ENCODE peak calls at places on chromosomes 2 and 18, in nine cellular contexts. One of them, this sample, is unnamed.

GRCh38 chr2:42722328-42723190 is 41.4 kb downstream of the OXER1 start:
- DNase-seq in RWPE2: no peak
- DNase-seq in K562: no peak
- DNase-seq in dorsolateral prefrontal cortex: no peak
- DNase-seq in bronchial epithelial cell: peak
- DNase-seq in AG04449: peak
- DNase-seq in cardiac fibroblast: peak
- DNase-seq in neural progenitor cell: peak
- DNase-seq in astrocyte of the cerebellum: peak
- DNase-seq in this sample: peak

GRCh38 chr2:98650998-98651397 is 42.6 kb downstream of the UNC50 start:
- DNase-seq in RWPE2: no peak
- DNase-seq in K562: no peak
- DNase-seq in dorsolateral prefrontal cortex: no peak
- DNase-seq in bronchial epithelial cell: no peak
- DNase-seq in AG04449: no peak
- DNase-seq in cardiac fibroblast: no peak
- DNase-seq in neural progenitor cell: no peak
- DNase-seq in astrocyte of the cerebellum: no peak
- DNase-seq in this sample: no peak

GRCh38 chr2:36355157-36355889 is at the start of gene CRIM1:
- DNase-seq in RWPE2: peak
- DNase-seq in K562: peak
- DNase-seq in dorsolateral prefrontal cortex: peak
- DNase-seq in bronchial epithelial cell: peak
- DNase-seq in AG04449: no peak
- DNase-seq in cardiac fibroblast: peak
- DNase-seq in neural progenitor cell: peak
- DNase-seq in astrocyte of the cerebellum: peak
- DNase-seq in this sample: peak

GRCh38 chr2:235591921-235592320 is 98.1 kb downstream of the AGAP1 start:
- DNase-seq in RWPE2: no peak
- DNase-seq in K562: no peak
- DNase-seq in dorsolateral prefrontal cortex: no peak
- DNase-seq in bronchial epithelial cell: peak
- DNase-seq in AG04449: no peak
- DNase-seq in cardiac fibroblast: peak
- DNase-seq in neural progenitor cell: no peak
- DNase-seq in astrocyte of the cerebellum: no peak
- DNase-seq in this sample: no peak

GRCh38 chr2:133421516-133422324 is 146.5 kb downstream of the NCKAP5 start:
- DNase-seq in RWPE2: no peak
- DNase-seq in K562: no peak
- DNase-seq in dorsolateral prefrontal cortex: peak
- DNase-seq in bronchial epithelial cell: peak
- DNase-seq in AG04449: no peak
- DNase-seq in cardiac fibroblast: no peak
- DNase-seq in neural progenitor cell: peak
- DNase-seq in astrocyte of the cerebellum: peak
- DNase-seq in this sample: no peak

GRCh38 chr2:35787302-35788031 is 568.1 kb upstream of the CRIM1 start:
- DNase-seq in RWPE2: no peak
- DNase-seq in K562: no peak
- DNase-seq in dorsolateral prefrontal cortex: no peak
- DNase-seq in bronchial epithelial cell: peak
- DNase-seq in AG04449: no peak
- DNase-seq in cardiac fibroblast: no peak
- DNase-seq in neural progenitor cell: no peak
- DNase-seq in astrocyte of the cerebellum: no peak
- DNase-seq in this sample: no peak

GRCh38 chr2:37415128-37415817 is 70.8 kb downstream of the QPCT start:
- DNase-seq in RWPE2: no peak
- DNase-seq in K562: peak
- DNase-seq in dorsolateral prefrontal cortex: no peak
- DNase-seq in bronchial epithelial cell: peak
- DNase-seq in AG04449: no peak
- DNase-seq in cardiac fibroblast: peak
- DNase-seq in neural progenitor cell: no peak
- DNase-seq in astrocyte of the cerebellum: peak
- DNase-seq in this sample: no peak

GRCh38 chr2:151973901-151974199 is 125.0 kb downstream of the CACNB4 start:
- DNase-seq in RWPE2: no peak
- DNase-seq in K562: no peak
- DNase-seq in dorsolateral prefrontal cortex: peak
- DNase-seq in bronchial epithelial cell: peak
- DNase-seq in AG04449: no peak
- DNase-seq in cardiac fibroblast: peak
- DNase-seq in neural progenitor cell: peak
- DNase-seq in astrocyte of the cerebellum: peak
- DNase-seq in this sample: no peak

GRCh38 chr2:151238527-151239487 is 22.9 kb downstream of the RBM43 start:
- DNase-seq in RWPE2: no peak
- DNase-seq in K562: peak
- DNase-seq in dorsolateral prefrontal cortex: peak
- DNase-seq in bronchial epithelial cell: peak
- DNase-seq in AG04449: peak
- DNase-seq in cardiac fibroblast: peak
- DNase-seq in neural progenitor cell: peak
- DNase-seq in astrocyte of the cerebellum: peak
- DNase-seq in this sample: peak

GRCh38 chr2:237434916-237435315 is 21.0 kb upstream of the COL6A3 start:
- DNase-seq in RWPE2: no peak
- DNase-seq in K562: peak
- DNase-seq in dorsolateral prefrontal cortex: peak
- DNase-seq in bronchial epithelial cell: no peak
- DNase-seq in AG04449: peak
- DNase-seq in cardiac fibroblast: peak
- DNase-seq in neural progenitor cell: no peak
- DNase-seq in astrocyte of the cerebellum: no peak
- DNase-seq in this sample: peak

GRCh38 chr2:105257981-105258380 is 16.4 kb downstream of the GPR45 start:
- DNase-seq in RWPE2: no peak
- DNase-seq in K562: no peak
- DNase-seq in dorsolateral prefrontal cortex: no peak
- DNase-seq in bronchial epithelial cell: peak
- DNase-seq in AG04449: no peak
- DNase-seq in cardiac fibroblast: no peak
- DNase-seq in neural progenitor cell: no peak
- DNase-seq in astrocyte of the cerebellum: no peak
- DNase-seq in this sample: no peak

GRCh38 chr2:203195331-203195730 is 43.5 kb upstream of the CYP20A1 start:
- DNase-seq in RWPE2: no peak
- DNase-seq in K562: no peak
- DNase-seq in dorsolateral prefrontal cortex: no peak
- DNase-seq in bronchial epithelial cell: no peak
- DNase-seq in AG04449: no peak
- DNase-seq in cardiac fibroblast: peak
- DNase-seq in neural progenitor cell: no peak
- DNase-seq in astrocyte of the cerebellum: no peak
- DNase-seq in this sample: no peak

GRCh38 chr2:44850016-44850415 is 91.5 kb upstream of the SIX3 start:
- DNase-seq in RWPE2: no peak
- DNase-seq in K562: no peak
- DNase-seq in dorsolateral prefrontal cortex: no peak
- DNase-seq in bronchial epithelial cell: no peak
- DNase-seq in AG04449: no peak
- DNase-seq in cardiac fibroblast: no peak
- DNase-seq in neural progenitor cell: no peak
- DNase-seq in astrocyte of the cerebellum: no peak
- DNase-seq in this sample: no peak

GRCh38 chr2:241734467-241735208 is at the start of gene D2HGDH:
- DNase-seq in RWPE2: peak
- DNase-seq in K562: peak
- DNase-seq in dorsolateral prefrontal cortex: peak
- DNase-seq in bronchial epithelial cell: peak
- DNase-seq in AG04449: no peak
- DNase-seq in cardiac fibroblast: peak
- DNase-seq in neural progenitor cell: peak
- DNase-seq in astrocyte of the cerebellum: peak
- DNase-seq in this sample: peak

GRCh38 chr2:241733391-241734207 is 831 bp upstream of the D2HGDH start:
- DNase-seq in RWPE2: no peak
- DNase-seq in K562: no peak
- DNase-seq in dorsolateral prefrontal cortex: no peak
- DNase-seq in bronchial epithelial cell: peak
- DNase-seq in AG04449: no peak
- DNase-seq in cardiac fibroblast: no peak
- DNase-seq in neural progenitor cell: no peak
- DNase-seq in astrocyte of the cerebellum: no peak
- DNase-seq in this sample: no peak

GRCh38 chr2:241730679-241731293 is 3.6 kb upstream of the D2HGDH start:
- DNase-seq in RWPE2: no peak
- DNase-seq in K562: no peak
- DNase-seq in dorsolateral prefrontal cortex: no peak
- DNase-seq in bronchial epithelial cell: no peak
- DNase-seq in AG04449: no peak
- DNase-seq in cardiac fibroblast: no peak
- DNase-seq in neural progenitor cell: no peak
- DNase-seq in astrocyte of the cerebellum: no peak
- DNase-seq in this sample: no peak

GRCh38 chr2:241736111-241736510 is 1.7 kb downstream of the D2HGDH start:
- DNase-seq in RWPE2: no peak
- DNase-seq in K562: no peak
- DNase-seq in dorsolateral prefrontal cortex: no peak
- DNase-seq in bronchial epithelial cell: no peak
- DNase-seq in AG04449: no peak
- DNase-seq in cardiac fibroblast: no peak
- DNase-seq in neural progenitor cell: no peak
- DNase-seq in astrocyte of the cerebellum: no peak
- DNase-seq in this sample: no peak

DNA sequence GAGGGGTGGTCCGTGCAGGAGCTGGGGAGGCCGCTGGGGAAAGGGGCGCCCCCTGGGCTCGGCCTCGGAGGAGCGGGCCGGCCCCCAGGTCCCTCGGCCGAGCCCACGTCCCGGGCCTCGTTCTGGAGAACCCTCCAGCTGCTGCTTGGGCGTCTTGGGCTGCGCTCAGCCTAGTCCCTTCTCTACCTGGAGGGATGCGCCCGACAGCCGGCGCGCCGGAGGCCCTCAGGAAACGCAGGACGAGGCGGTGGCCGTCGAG is 293 bp upstream of the D2HGDH start:
- DNase-seq in RWPE2: no peak
- DNase-seq in K562: no peak
- DNase-seq in dorsolateral prefrontal cortex: no peak
- DNase-seq in bronchial epithelial cell: no peak
- DNase-seq in AG04449: no peak
- DNase-seq in cardiac fibroblast: no peak
- DNase-seq in neural progenitor cell: no peak
- DNase-seq in astrocyte of the cerebellum: no peak
- DNase-seq in this sample: no peak
- TF ChIP-seq CTCF in RWPE2: no peak
- TF ChIP-seq CTCF in K562: no peak
- TF ChIP-seq CTCF in dorsolateral prefrontal cortex: peak
- TF ChIP-seq CTCF in bronchial epithelial cell: peak
- TF ChIP-seq CTCF in AG04449: peak
- TF ChIP-seq CTCF in cardiac fibroblast: no peak
- TF ChIP-seq CTCF in neural progenitor cell: peak
- TF ChIP-seq CTCF in astrocyte of the cerebellum: peak
- TF ChIP-seq CTCF in this sample: no peak

GRCh38 chr18:75544051-75544481 is 116.6 kb upstream of the SMIM21 start:
- DNase-seq in RWPE2: no peak
- DNase-seq in K562: no peak
- DNase-seq in dorsolateral prefrontal cortex: no peak
- DNase-seq in bronchial epithelial cell: no peak
- DNase-seq in AG04449: no peak
- DNase-seq in cardiac fibroblast: peak
- DNase-seq in neural progenitor cell: no peak
- DNase-seq in astrocyte of the cerebellum: no peak
- DNase-seq in this sample: no peak

GRCh38 chr18:75545189-75545588 is 117.7 kb upstream of the SMIM21 start:
- DNase-seq in RWPE2: no peak
- DNase-seq in K562: no peak
- DNase-seq in dorsolateral prefrontal cortex: no peak
- DNase-seq in bronchial epithelial cell: no peak
- DNase-seq in AG04449: no peak
- DNase-seq in cardiac fibroblast: no peak
- DNase-seq in neural progenitor cell: no peak
- DNase-seq in astrocyte of the cerebellum: no peak
- DNase-seq in this sample: no peak

GRCh38 chr18:75546964-75547363 is 119.5 kb upstream of the SMIM21 start:
- DNase-seq in RWPE2: no peak
- DNase-seq in K562: peak
- DNase-seq in dorsolateral prefrontal cortex: no peak
- DNase-seq in bronchial epithelial cell: no peak
- DNase-seq in AG04449: no peak
- DNase-seq in cardiac fibroblast: no peak
- DNase-seq in neural progenitor cell: no peak
- DNase-seq in astrocyte of the cerebellum: no peak
- DNase-seq in this sample: no peak

GRCh38 chr18:75548353-75548752 is 120.8 kb upstream of the SMIM21 start:
- DNase-seq in RWPE2: no peak
- DNase-seq in K562: no peak
- DNase-seq in dorsolateral prefrontal cortex: no peak
- DNase-seq in bronchial epithelial cell: no peak
- DNase-seq in AG04449: no peak
- DNase-seq in cardiac fibroblast: no peak
- DNase-seq in neural progenitor cell: peak
- DNase-seq in astrocyte of the cerebellum: no peak
- DNase-seq in this sample: no peak

GRCh38 chr18:75544496-75544895 is 117.0 kb upstream of the SMIM21 start:
- DNase-seq in RWPE2: no peak
- DNase-seq in K562: no peak
- DNase-seq in dorsolateral prefrontal cortex: no peak
- DNase-seq in bronchial epithelial cell: peak
- DNase-seq in AG04449: no peak
- DNase-seq in cardiac fibroblast: peak
- DNase-seq in neural progenitor cell: no peak
- DNase-seq in astrocyte of the cerebellum: no peak
- DNase-seq in this sample: no peak
- H3K4me3 ChIP-seq in RWPE2: no peak
- H3K4me3 ChIP-seq in K562: no peak
- H3K4me3 ChIP-seq in dorsolateral prefrontal cortex: no peak
- H3K4me3 ChIP-seq in bronchial epithelial cell: no peak
- H3K4me3 ChIP-seq in AG04449: no peak
- H3K4me3 ChIP-seq in cardiac fibroblast: no peak
- H3K4me3 ChIP-seq in neural progenitor cell: no peak
- H3K4me3 ChIP-seq in astrocyte of the cerebellum: no peak
- H3K4me3 ChIP-seq in this sample: no peak

DNA sequence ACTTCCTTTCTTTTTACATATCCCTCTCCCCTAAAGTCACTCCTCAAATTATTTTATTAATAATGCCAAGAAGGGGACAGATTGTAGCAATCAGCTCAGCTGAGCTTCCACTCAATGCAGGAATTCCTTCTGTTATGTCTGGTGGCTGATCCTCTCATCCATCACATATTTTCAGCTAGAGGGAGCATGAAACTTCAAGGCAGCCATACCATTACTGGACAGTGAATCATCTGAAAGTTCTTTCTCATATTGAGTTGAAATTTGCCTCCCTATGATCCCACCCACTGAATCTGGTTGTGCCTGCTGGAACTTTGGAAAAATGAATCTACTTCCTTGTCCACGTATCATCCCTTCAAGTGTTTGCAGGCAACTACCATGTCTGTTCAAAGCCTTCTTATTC is 11.2 kb downstream of the ZNF385B start:
- DNase-seq in RWPE2: no peak
- DNase-seq in K562: no peak
- DNase-seq in dorsolateral prefrontal cortex: no peak
- DNase-seq in bronchial epithelial cell: peak
- DNase-seq in AG04449: peak
- DNase-seq in cardiac fibroblast: peak
- DNase-seq in neural progenitor cell: no peak
- DNase-seq in astrocyte of the cerebellum: peak
- DNase-seq in this sample: no peak
- TF ChIP-seq CTCF in RWPE2: peak
- TF ChIP-seq CTCF in K562: no peak
- TF ChIP-seq CTCF in dorsolateral prefrontal cortex: no peak
- TF ChIP-seq CTCF in bronchial epithelial cell: peak
- TF ChIP-seq CTCF in AG04449: peak
- TF ChIP-seq CTCF in cardiac fibroblast: peak
- TF ChIP-seq CTCF in neural progenitor cell: no peak
- TF ChIP-seq CTCF in astrocyte of the cerebellum: peak
- TF ChIP-seq CTCF in this sample: no peak

GRCh38 chr2:118372876-118373597 is 284.8 kb downstream of the INSIG2 start:
- DNase-seq in RWPE2: no peak
- DNase-seq in K562: no peak
- DNase-seq in dorsolateral prefrontal cortex: no peak
- DNase-seq in bronchial epithelial cell: no peak
- DNase-seq in AG04449: no peak
- DNase-seq in cardiac fibroblast: no peak
- DNase-seq in neural progenitor cell: peak
- DNase-seq in astrocyte of the cerebellum: no peak
- DNase-seq in this sample: no peak
- H3K4me3 ChIP-seq in RWPE2: no peak
- H3K4me3 ChIP-seq in K562: no peak
- H3K4me3 ChIP-seq in dorsolateral prefrontal cortex: no peak
- H3K4me3 ChIP-seq in bronchial epithelial cell: no peak
- H3K4me3 ChIP-seq in AG04449: no peak
- H3K4me3 ChIP-seq in cardiac fibroblast: no peak
- H3K4me3 ChIP-seq in neural progenitor cell: no peak
- H3K4me3 ChIP-seq in astrocyte of the cerebellum: no peak
- H3K4me3 ChIP-seq in this sample: no peak

This sample was measured in ovary.